ENCODE peak calls at places on chromosomes 2 and 18, in four cellular contexts. U, I, C and M are unnamed samples.

GRCh38 chr2:37623409-37623808 is 48.0 kb downstream of the CDC42EP3 start:
- DNase-seq in U (no peak), I (no peak), C (no peak), M (no peak)

GRCh38 chr2:189862751-189863150 is 78.5 kb downstream of the PMS1 start:
- DNase-seq in U (no peak), I (no peak), C (no peak), M (no peak)

GRCh38 chr18:49850636-49851035 is 37.3 kb upstream of the ACAA2 start:
- DNase-seq in U (no peak), I (no peak), C (no peak), M (no peak)

GRCh38 chr2:98369710-98370239 is 23.5 kb downstream of the CNGA3 start:
- DNase-seq in U (no peak), I (no peak), C (no peak), M (no peak)

GRCh38 chr2:53593891-53594585 is 173.6 kb upstream of the CHAC2 start:
- DNase-seq in U (no peak), I (no peak), C (no peak), M (no peak)

GRCh38 chr18:58208207-58208944 is 164.3 kb downstream of the NEDD4L start:
- DNase-seq in U (no peak), I (no peak), C (no peak), M (no peak)

GRCh38 chr18:2108581-2108980 is 462.7 kb downstream of the METTL4 start:
- DNase-seq in U (no peak), I (no peak), C (no peak), M (no peak)

GRCh38 chr2:62467475-62468321 is 38.3 kb downstream of the TMEM17 start:
- DNase-seq in U (no peak), I (no peak), C (no peak), M (no peak)

GRCh38 chr2:10661846-10662245 is 27.9 kb downstream of the NOL10 start:
- DNase-seq in U (no peak), I (no peak), C (no peak), M (no peak)

GRCh38 chr2:19868705-19869550 is 32.9 kb downstream of the TTC32 start:
- DNase-seq in U (peak; percentile 28), I (peak; percentile 53), C (no peak), M (peak; percentile 51)

GRCh38 chr2:18209934-18210639 is 331.6 kb downstream of the KCNS3 start:
- DNase-seq in U (no peak), I (no peak), C (no peak), M (peak; percentile 48)

GRCh38 chr18:37421349-37422080 is 144.1 kb downstream of the CELF4 start:
- DNase-seq in U (no peak), I (no peak), C (no peak), M (no peak)

GRCh38 chr2:193793914-193794313 is 1599.2 kb upstream of the TMEFF2 start:
- DNase-seq in U (no peak), I (no peak), C (no peak), M (no peak)

GRCh38 chr2:134405641-134406081 is 151.8 kb downstream of the MGAT5 start:
- DNase-seq in U (no peak), I (no peak), C (no peak), M (no peak)

GRCh38 chr18:50729326-50729725 is 90.5 kb downstream of the MRO start:
- DNase-seq in U (no peak), I (no peak), C (no peak), M (no peak)

GRCh38 chr2:147789720-147790119 is 55.1 kb upstream of the ACVR2A start:
- DNase-seq in U (no peak), I (no peak), C (no peak), M (no peak)

GRCh38 chr2:12613137-12613912 is 103.4 kb upstream of the TRIB2 start:
- DNase-seq in U (no peak), I (no peak), C (no peak), M (no peak)

GRCh38 chr2:9313443-9313842 is 106.8 kb downstream of the ASAP2 start:
- DNase-seq in U (no peak), I (no peak), C (no peak), M (no peak)

GRCh38 chr2:70005752-70006446 is 44.5 kb upstream of the ASPRV1 start:
- DNase-seq in U (no peak), I (no peak), C (no peak), M (no peak)

GRCh38 chr2:7621018-7621814 is 704.0 kb downstream of the RNF144A start:
- DNase-seq in U (no peak), I (no peak), C (no peak), M (no peak)

GRCh38 chr18:44143054-44143453 is 537.6 kb upstream of the SETBP1 start:
- DNase-seq in U (no peak), I (no peak), C (no peak), M (no peak)

GRCh38 chr2:239180526-239181073 is 220.2 kb downstream of the HDAC4 start:
- DNase-seq in U (no peak), I (no peak), C (no peak), M (no peak)

GRCh38 chr2:3838348-3838747 is 135.0 kb downstream of the DCDC2C start:
- DNase-seq in U (no peak), I (no peak), C (no peak), M (no peak)

GRCh38 chr2:222919841-222920609 is 59.2 kb downstream of the ACSL3 start:
- DNase-seq in U (peak; percentile 15), I (no peak), C (peak; percentile 6), M (no peak)